ENCODE peak calls at places on chromosomes 1 and 21, in eight cellular contexts. M is astrocyte of the hippocampus, L is left ventricle myocardium superior, N is tibial nerve, K is fibroblast of mammary gland, Y is A673, J is SIG-M5, R is RCC 7860. G is an unnamed sample.
A peak's percentile ranks its signal among the peaks of the same experiment; 100 is the strongest.

GRCh38 chr21:20108976-20109375 is 889.2 kb upstream of the NCAM2 start:
- DNase-seq in L (no peak), Y (no peak), N (no peak), J (no peak), R (no peak), M (no peak), K (no peak), G (no peak)

GRCh38 chr1:35660581-35661473 is 19.5 kb upstream of the PSMB2 start:
- DNase-seq in R (no peak), K (peak; percentile 64), J (no peak), Y (peak; percentile 63), N (no peak), M (peak; percentile 76), L (no peak), G (peak; percentile 57)

GRCh38 chr21:31425158-31425557 is 81.1 kb upstream of the TIAM1 start:
- DNase-seq in K (no peak), L (no peak), J (no peak), N (no peak), Y (no peak), R (no peak), M (peak; percentile 55), G (no peak)

GRCh38 chr1:28447674-28448073 is 58.2 kb upstream of the RCC1 start:
- DNase-seq in J (no peak), L (no peak), N (no peak), M (no peak), Y (peak; percentile 11), K (no peak), R (no peak), G (no peak)

GRCh38 chr1:95247607-95248006 is 13.6 kb downstream of the RWDD3 start:
- DNase-seq in M (no peak), J (no peak), L (no peak), N (no peak), R (no peak), K (no peak), Y (peak; percentile 19), G (no peak)

GRCh38 chr1:64896546-64896945 is 69.8 kb downstream of the JAK1 start:
- DNase-seq in M (no peak), Y (no peak), R (peak; percentile 23), L (no peak), J (no peak), K (no peak), N (no peak), G (no peak)

GRCh38 chr1:42736152-42736551 is 3.9 kb downstream of the CLDN19 start:
- DNase-seq in N (no peak), J (no peak), M (no peak), Y (no peak), R (no peak), L (no peak), K (peak; percentile 40), G (no peak)

GRCh38 chr1:227886993-227887696 is 60.6 kb downstream of the WNT9A start:
- DNase-seq in K (peak; percentile 54), Y (no peak), R (no peak), M (peak; percentile 35), L (peak; percentile 88), J (no peak), N (peak; percentile 55), G (peak; percentile 53)

GRCh38 chr1:44672254-44672955 is 1.9 kb downstream of the TMEM53 start:
- DNase-seq in M (peak; percentile 94), N (no peak), K (peak; percentile 44), L (no peak), Y (no peak), R (peak; percentile 69), J (peak; percentile 87), G (peak; percentile 88)

GRCh38 chr21:29641635-29642550 is 297.9 kb downstream of the GRIK1 start:
- DNase-seq in K (no peak), M (no peak), R (no peak), J (no peak), Y (no peak), N (no peak), L (no peak), G (no peak)

GRCh38 chr1:52669696-52670095 is 28.5 kb downstream of the COA7 start:
- DNase-seq in N (no peak), L (no peak), J (no peak), R (no peak), Y (no peak), M (peak; percentile 70), K (no peak), G (no peak)

GRCh38 chr1:22702671-22703070 is 8.0 kb upstream of the EPHB2 start:
- DNase-seq in Y (no peak), N (no peak), M (no peak), R (no peak), K (no peak), J (no peak), L (no peak), G (no peak)

GRCh38 chr1:15180189-15180588 is 26.6 kb downstream of the TMEM51 start:
- DNase-seq in M (peak; percentile 41), Y (no peak), J (no peak), R (no peak), K (no peak), L (no peak), N (no peak), G (no peak)

GRCh38 chr1:60227581-60228252 is 154.1 kb upstream of the C1orf87 start:
- DNase-seq in Y (peak; percentile 7), K (peak; percentile 53), R (no peak), M (peak; percentile 15), N (no peak), L (no peak), J (no peak), G (peak; percentile 45)

GRCh38 chr1:245953876-245954660 is 553.0 kb downstream of the SMYD3 start:
- DNase-seq in Y (no peak), L (no peak), N (no peak), M (peak; percentile 20), J (no peak), K (peak; percentile 10), R (no peak), G (no peak)

GRCh38 chr1:17161926-17162800 is 42.8 kb upstream of the PADI1 start:
- DNase-seq in K (no peak), J (no peak), N (no peak), L (no peak), Y (no peak), R (no peak), M (no peak), G (no peak)

GRCh38 chr1:49060766-49061165 is 284.1 kb upstream of the BEND5 start:
- DNase-seq in L (no peak), R (peak; percentile 78), Y (peak; percentile 81), K (peak; percentile 67), N (no peak), J (no peak), M (peak; percentile 86), G (peak; percentile 81)

GRCh38 chr21:42097274-42097673 is 26.2 kb downstream of the UMODL1 start:
- DNase-seq in L (no peak), Y (no peak), N (no peak), J (no peak), M (no peak), K (no peak), R (no peak), G (no peak)

GRCh38 chr1:234969630-234970370 is 158.8 kb downstream of the TOMM20 start:
- DNase-seq in M (peak; percentile 80), L (peak; percentile 85), J (no peak), K (peak; percentile 61), N (no peak), R (no peak), Y (peak; percentile 14), G (peak; percentile 93)